ENCODE peak calls at places on chromosomes 4 and X, in four cellular contexts. I, Q, Y and H are unnamed samples.

GRCh38 chr4:123977623-123978022 is 581.0 kb downstream of the SPRY1 start:
- DNase-seq in I (peak; percentile 47), Q (no peak), Y (no peak), H (no peak)

GRCh38 chr4:5711479-5712184 is 631 bp downstream of the EVC start:
- DNase-seq in I (peak; percentile 15), Q (no peak), Y (no peak), H (no peak)

GRCh38 chr4:162535121-162535520 is 371.3 kb upstream of the FSTL5 start:
- DNase-seq in I (no peak), Q (no peak), Y (no peak), H (no peak)

GRCh38 chr4:105520819-105521790 is 31.3 kb upstream of the ARHGEF38 start:
- DNase-seq in I (peak; percentile 35), Q (peak; percentile 69), Y (peak; percentile 26), H (peak; percentile 32)

GRCh38 chrX:32155044-32155638 is 1056.2 kb downstream of the DMD start:
- DNase-seq in I (no peak), Q (peak; percentile 18), Y (no peak), H (no peak)

GRCh38 chr4:183242291-183242690 is 77.8 kb downstream of the CLDN22 start:
- DNase-seq in I (no peak), Q (no peak), Y (no peak), H (no peak)

GRCh38 chrX:2325076-2325784 is 175.5 kb downstream of the DHRSX start:
- DNase-seq in I (no peak), Q (peak; percentile 49), Y (peak; percentile 45), H (no peak)

GRCh38 chr4:85725727-85726170 is 250.8 kb downstream of the ARHGAP24 start:
- DNase-seq in I (no peak), Q (no peak), Y (peak; percentile 10), H (no peak)

GRCh38 chrX:118254611-118255010 is 91.3 kb upstream of the WDR44 start:
- DNase-seq in I (peak; percentile 7), Q (peak; percentile 38), Y (peak; percentile 42), H (peak; percentile 18)

GRCh38 chrX:55907968-55908607 is 190.5 kb downstream of the RRAGB start:
- DNase-seq in I (no peak), Q (no peak), Y (peak; percentile 27), H (peak; percentile 38)

DNA sequence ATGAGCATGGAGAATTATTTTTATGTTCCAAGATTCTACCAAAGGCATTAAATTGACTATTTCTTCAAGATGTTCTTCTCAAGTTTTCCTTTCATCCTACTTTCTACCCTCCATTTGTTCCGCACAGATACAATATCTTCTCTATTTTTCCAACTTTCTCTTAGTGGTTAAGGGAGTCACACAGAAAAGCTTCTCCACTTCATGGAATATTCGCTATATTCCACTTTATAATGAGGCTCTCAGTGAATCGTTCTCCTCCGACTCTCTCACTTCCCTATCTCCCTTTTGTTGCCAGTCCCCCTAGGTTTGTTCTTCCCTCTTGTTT is 1.3 kb downstream of the SH3D19 start:
- DNase-seq in I (no peak), Q (no peak), Y (no peak), H (no peak)
- H3K27ac ChIP-seq in I (peak overlapping the region; percentile 100), Q (peak overlapping the region; percentile 81), Y (no peak overlapping the region), H (peak overlapping the region; percentile 96)

GRCh38 chrX:97622111-97622510 is 738.4 kb downstream of the RPA4 start:
- DNase-seq in I (no peak), Q (no peak), Y (no peak), H (no peak)

DNA sequence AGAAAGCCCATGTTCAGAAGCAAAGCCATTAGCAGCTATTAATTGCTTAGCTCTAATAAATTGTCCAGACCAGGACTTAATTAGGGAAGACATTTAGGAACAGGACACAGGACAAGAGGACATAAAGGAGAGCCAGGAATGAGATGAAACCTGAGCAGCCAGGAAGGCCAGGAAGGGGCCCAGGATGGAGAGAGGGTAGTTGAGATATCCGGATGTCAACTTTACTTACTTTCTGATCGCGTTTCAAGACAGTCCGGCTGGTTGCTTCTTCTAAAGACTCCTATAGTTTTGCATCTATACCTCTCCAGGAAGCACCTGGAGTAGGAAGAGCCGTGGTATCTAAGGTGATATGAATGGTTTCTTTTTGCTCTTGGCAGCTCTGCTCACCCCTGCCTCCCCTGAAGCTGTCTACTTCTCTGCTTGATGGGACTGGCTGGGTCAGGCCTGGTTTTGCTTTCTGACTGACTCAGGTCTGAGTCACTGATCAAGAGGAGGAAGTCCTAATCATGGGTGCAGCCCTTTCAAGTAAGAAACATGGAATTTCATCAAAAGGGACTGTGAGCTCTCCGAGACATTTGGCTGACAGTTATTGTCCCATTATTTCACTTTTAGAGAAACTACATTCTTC is 733.3 kb downstream of the RPA4 start:
- DNase-seq in I (peak; percentile 3), Q (no peak), Y (no peak), H (peak; percentile 57)
- TF ChIP-seq ELF1 in I (no peak), Q (no peak), Y (no peak), H (no peak)

GRCh38 chrX:13180807-13181206 is 136.4 kb upstream of the FAM9C start:
- DNase-seq in I (no peak), Q (no peak), Y (no peak), H (no peak)

GRCh38 chrX:13177921-13178320 is 133.5 kb upstream of the FAM9C start:
- DNase-seq in I (no peak), Q (no peak), Y (no peak), H (no peak)

GRCh38 chrX:13179100-13179499 is 134.7 kb upstream of the FAM9C start:
- DNase-seq in I (no peak), Q (no peak), Y (no peak), H (no peak)
- TF ChIP-seq MAX in I (no peak), Q (no peak), Y (no peak), H (no peak)

GRCh38 chr4:8419222-8420041 is 21.1 kb downstream of the ACOX3 start:
- DNase-seq in I (no peak), Q (no peak), Y (no peak), H (no peak)

GRCh38 chr4:8427262-8427661 is 13.3 kb downstream of the ACOX3 start:
- DNase-seq in I (no peak), Q (no peak), Y (no peak), H (no peak)

GRCh38 chr4:8422786-8423185 is 17.7 kb downstream of the ACOX3 start:
- DNase-seq in I (no peak), Q (no peak), Y (no peak), H (no peak)

GRCh38 chr4:8427761-8428287 is 12.7 kb downstream of the ACOX3 start:
- DNase-seq in I (peak; percentile 76), Q (peak; percentile 39), Y (no peak), H (no peak)

GRCh38 chr4:8422327-8422726 is 18.2 kb downstream of the ACOX3 start:
- DNase-seq in I (no peak), Q (no peak), Y (no peak), H (no peak)
- H3K27ac ChIP-seq in I (no peak overlapping the region), Q (no peak overlapping the region), Y (no peak overlapping the region), H (no peak overlapping the region)

GRCh38 chrX:18668468-18668867 is 3.4 kb downstream of the RS1 start:
- DNase-seq in I (no peak), Q (no peak), Y (no peak), H (no peak)

GRCh38 chrX:18661273-18661672 is 10.6 kb downstream of the RS1 start:
- DNase-seq in I (no peak), Q (no peak), Y (no peak), H (no peak)

GRCh38 chrX:18668059-18668458 is 3.8 kb downstream of the RS1 start:
- DNase-seq in I (no peak), Q (no peak), Y (no peak), H (no peak)

GRCh38 chrX:18666614-18667013 is 5.3 kb downstream of the RS1 start:
- DNase-seq in I (no peak), Q (no peak), Y (no peak), H (no peak)

GRCh38 chrX:18664947-18665346 is 7.0 kb downstream of the RS1 start:
- DNase-seq in I (no peak), Q (no peak), Y (no peak), H (no peak)
- TF ChIP-seq ELF1 in I (no peak), Q (no peak), Y (no peak), H (no peak)

GRCh38 chrX:39757971-39758370 is 339.8 kb downstream of the BCOR start:
- DNase-seq in I (no peak), Q (no peak), Y (no peak), H (no peak)
- TF ChIP-seq MAX in I (no peak), Q (no peak), Y (no peak), H (no peak)

GRCh38 chrX:101410461-101410860 is 2.4 kb downstream of the HNRNPH2 start:
- DNase-seq in I (no peak), Q (no peak), Y (no peak), H (no peak)

GRCh38 chrX:101407748-101408529 is at the start of the genes GLA and HNRNPH2:
- DNase-seq in I (peak; percentile 97), Q (peak; percentile 86), Y (peak; percentile 88), H (peak; percentile 96)

GRCh38 chrX:101407167-101407747 is 468 bp downstream of the GLA start:
- DNase-seq in I (no peak), Q (no peak), Y (no peak), H (no peak)

GRCh38 chrX:101408530-101408836 is 461 bp downstream of the HNRNPH2 start:
- DNase-seq in I (no peak), Q (no peak), Y (peak; percentile 18), H (no peak)

GRCh38 chrX:101409043-101409442 is 1.0 kb downstream of the HNRNPH2 start:
- DNase-seq in I (no peak), Q (no peak), Y (no peak), H (no peak)
- H3K27ac ChIP-seq in I (peak overlapping the region; percentile 97), Q (peak overlapping the region; percentile 90), Y (peak overlapping the region; percentile 97), H (peak overlapping the region; percentile 71)

DNA sequence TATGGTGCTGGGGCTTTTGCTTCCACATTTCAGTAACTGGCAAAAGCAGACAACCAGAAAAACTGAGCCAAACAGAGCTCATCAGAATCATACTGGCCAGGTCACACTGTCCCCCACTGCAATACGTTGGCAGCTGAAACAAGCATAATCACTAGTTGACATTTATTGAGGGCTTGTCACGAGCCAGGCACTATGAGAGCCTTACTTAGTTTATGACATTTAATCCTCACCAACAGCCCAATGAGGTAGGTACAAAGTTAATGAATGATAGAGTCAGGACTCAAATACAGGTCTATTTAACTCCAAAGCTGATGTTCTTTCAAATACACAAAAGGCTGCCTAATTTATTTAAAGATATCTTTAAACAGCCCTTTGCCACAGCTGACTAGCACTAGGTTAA is 174.0 kb upstream of the MBNL3 start:
- DNase-seq in I (no peak), Q (no peak), Y (no peak), H (no peak)
- TF ChIP-seq ELF1 in I (no peak), Q (no peak), Y (no peak), H (no peak)